ENCODE peak calls at places on chromosomes 6 and 20, in eight cellular contexts. M, A, H, F, G, T, U and P are unnamed samples.

GRCh38 chr6:13526718-13527668 is 39.6 kb upstream of the GFOD1 start:
- DNase-seq in M (peak), A (no peak), H (no peak), F (no peak), G (peak), T (peak), U (no peak), P (peak)

GRCh38 chr6:105087571-105088211 is 92.1 kb downstream of the POPDC3 start:
- DNase-seq in M (peak), A (peak), H (peak), F (peak), G (peak), T (no peak), U (peak), P (no peak)

GRCh38 chr6:70413829-70414494 is 654 bp downstream of the FAM135A start:
- DNase-seq in M (no peak), A (peak), H (no peak), F (no peak), G (peak), T (no peak), U (no peak), P (no peak)

GRCh38 chr6:5214570-5215052 is 46.1 kb downstream of the LYRM4 start:
- DNase-seq in M (peak), A (no peak), H (no peak), F (peak), G (peak), T (no peak), U (peak), P (no peak)

GRCh38 chr6:145327497-145328055 is 407.7 kb downstream of the EPM2A start:
- DNase-seq in M (no peak), A (no peak), H (no peak), F (no peak), G (no peak), T (no peak), U (no peak), P (no peak)

GRCh38 chr20:22411568-22412450 is 172.6 kb downstream of the FOXA2 start:
- DNase-seq in M (peak), A (peak), H (peak), F (no peak), G (peak), T (no peak), U (peak), P (no peak)

GRCh38 chr20:63105211-63106107 is 98.7 kb upstream of the BHLHE23 start:
- DNase-seq in M (no peak), A (no peak), H (no peak), F (no peak), G (no peak), T (peak), U (no peak), P (peak)

GRCh38 chr20:53413188-53413631 is 180.4 kb downstream of the ZNF217 start:
- DNase-seq in M (no peak), A (no peak), H (peak), F (no peak), G (peak), T (peak), U (peak), P (peak)

GRCh38 chr6:3226422-3227362 is 761 bp downstream of the TUBB2B start:
- DNase-seq in M (no peak), A (no peak), H (no peak), F (no peak), G (peak), T (no peak), U (no peak), P (no peak)

GRCh38 chr6:113642714-113643442 is 214.3 kb upstream of the MARCKS start:
- DNase-seq in M (peak), A (no peak), H (peak), F (peak), G (peak), T (no peak), U (peak), P (no peak)

GRCh38 chr6:116925088-116925794 is 48.2 kb downstream of the RFX6 start:
- DNase-seq in M (peak), A (no peak), H (no peak), F (no peak), G (no peak), T (no peak), U (no peak), P (no peak)

GRCh38 chr6:18350271-18350670 is 36.9 kb upstream of the RNF144B start:
- DNase-seq in M (no peak), A (no peak), H (no peak), F (no peak), G (peak), T (no peak), U (no peak), P (no peak)

GRCh38 chr20:45087814-45088213 is 13.1 kb downstream of the KCNS1 start:
- DNase-seq in M (no peak), A (no peak), H (no peak), F (peak), G (no peak), T (no peak), U (no peak), P (no peak)

GRCh38 chr6:168201383-168201782 is 118.2 kb downstream of the DACT2 start:
- DNase-seq in M (no peak), A (no peak), H (peak), F (no peak), G (no peak), T (peak), U (peak), P (no peak)

GRCh38 chr6:142633317-142633716 is 311.7 kb downstream of the HIVEP2 start:
- DNase-seq in M (no peak), A (no peak), H (no peak), F (no peak), G (no peak), T (no peak), U (no peak), P (no peak)
- TF ChIP-seq POLR2A in M (no peak), A (no peak), H (no peak), F (no peak), G (no peak), T (no peak), U (no peak), P (no peak)

DNA sequence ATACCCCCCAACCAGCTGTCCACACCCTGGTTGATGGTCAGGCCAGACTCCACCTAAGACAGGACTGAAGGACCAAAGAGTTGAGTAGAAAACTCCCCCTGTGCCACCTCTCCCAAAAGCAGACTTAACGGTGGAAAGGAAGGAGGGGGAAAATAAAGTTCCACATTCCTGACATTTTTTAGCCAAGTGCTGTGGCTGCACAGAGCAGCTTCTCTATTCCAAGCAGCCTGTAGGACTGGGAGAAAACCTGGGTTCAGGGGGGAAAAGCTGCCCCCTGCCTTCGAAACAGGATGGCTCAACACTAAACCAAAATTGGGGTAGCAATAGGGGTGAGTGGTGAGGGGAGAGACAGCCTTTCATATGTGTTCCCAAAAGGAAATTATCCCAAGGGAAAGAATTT is 3.6 kb downstream of the TRAM2 start:
- DNase-seq in M (no peak), A (no peak), H (no peak), F (no peak), G (peak), T (no peak), U (no peak), P (no peak)
- H3K4me3 ChIP-seq in M (no peak), A (no peak), H (no peak), F (peak), G (no peak), T (no peak), U (no peak), P (no peak)

GRCh38 chr6:43302126-43302525 is 4.1 kb downstream of the SLC22A7 start:
- DNase-seq in M (no peak), A (no peak), H (no peak), F (no peak), G (no peak), T (no peak), U (no peak), P (no peak)

GRCh38 chr6:43297644-43298564 is at the start of gene SLC22A7:
- DNase-seq in M (peak), A (no peak), H (peak), F (no peak), G (peak), T (no peak), U (peak), P (no peak)

GRCh38 chr6:43298565-43299337 is 691 bp downstream of the SLC22A7 start:
- DNase-seq in M (no peak), A (no peak), H (no peak), F (no peak), G (no peak), T (no peak), U (no peak), P (no peak)

GRCh38 chr6:43301081-43301870 is 3.2 kb downstream of the SLC22A7 start:
- DNase-seq in M (no peak), A (no peak), H (no peak), F (no peak), G (no peak), T (no peak), U (no peak), P (no peak)

DNA sequence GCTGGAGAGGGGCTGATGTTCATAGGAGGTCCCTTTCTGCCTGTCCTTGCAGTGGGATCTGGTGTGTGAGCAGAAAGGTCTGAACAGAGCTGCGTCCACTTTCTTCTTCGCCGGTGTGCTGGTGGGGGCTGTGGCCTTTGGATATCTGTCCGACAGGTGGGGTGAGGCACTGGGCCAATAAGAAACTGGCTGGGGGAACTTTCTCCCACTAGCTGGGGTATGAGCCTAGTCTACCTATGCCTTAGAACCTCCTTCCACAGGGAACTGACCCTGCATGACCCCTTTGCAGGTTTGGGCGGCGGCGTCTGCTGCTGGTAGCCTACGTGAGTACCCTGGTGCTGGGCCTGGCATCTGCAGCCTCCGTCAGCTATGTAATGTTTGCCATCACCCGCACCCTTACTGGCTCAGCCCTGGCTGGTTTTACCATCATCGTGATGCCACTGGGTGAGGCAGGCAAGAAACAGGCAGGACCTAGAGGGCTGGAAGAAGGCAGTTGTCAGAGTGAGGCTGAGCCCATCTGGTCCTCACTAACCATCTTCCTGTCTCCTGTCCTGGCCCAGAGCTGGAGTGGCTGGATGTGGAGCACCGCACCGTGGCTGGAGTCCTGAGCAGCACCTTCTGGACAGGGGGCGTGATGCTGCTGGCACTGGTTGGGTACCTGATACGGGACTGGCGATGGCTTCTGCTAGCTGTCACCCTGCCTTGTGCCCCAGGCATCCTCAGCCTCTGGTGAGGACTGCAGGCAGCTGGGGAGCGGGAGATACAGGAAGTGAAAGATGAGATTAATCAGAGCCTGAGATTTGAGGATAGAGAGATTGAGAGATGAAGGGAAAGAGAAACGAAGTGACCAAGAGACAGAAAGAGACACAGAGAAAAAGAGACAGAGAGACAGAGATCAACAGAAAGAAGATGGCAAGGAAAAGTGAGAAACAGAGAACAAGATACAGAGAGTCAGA is 1.6 kb downstream of the SLC22A7 start:
- DNase-seq in M (no peak), A (no peak), H (no peak), F (no peak), G (no peak), T (no peak), U (no peak), P (no peak)
- TF ChIP-seq POLR2A in M (no peak), A (no peak), H (no peak), F (no peak), G (no peak), T (no peak), U (no peak), P (no peak)

DNA sequence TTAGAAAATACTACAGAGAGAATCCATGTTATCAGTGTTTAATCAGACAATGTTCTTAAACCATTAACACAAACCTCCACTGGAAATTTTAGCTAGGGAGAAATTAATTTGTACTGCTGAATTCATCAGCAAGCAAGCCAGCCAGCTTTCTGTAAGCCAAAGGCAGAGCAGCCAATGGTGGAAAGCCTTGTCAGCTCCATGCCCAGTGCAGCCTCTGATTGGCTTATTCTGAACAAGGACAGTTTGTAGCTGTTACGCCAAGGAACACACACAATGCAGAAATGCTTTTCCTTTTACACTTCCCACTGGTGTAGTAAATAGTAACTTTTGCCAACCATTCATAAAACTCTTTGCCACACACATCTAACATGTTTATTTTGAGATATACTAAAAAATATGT is 265.0 kb downstream of the TENT5A start:
- DNase-seq in M (peak), A (peak), H (peak), F (peak), G (no peak), T (no peak), U (peak), P (no peak)
- H3K4me3 ChIP-seq in M (peak), A (no peak), H (no peak), F (no peak), G (no peak), T (peak), U (no peak), P (no peak)

DNA sequence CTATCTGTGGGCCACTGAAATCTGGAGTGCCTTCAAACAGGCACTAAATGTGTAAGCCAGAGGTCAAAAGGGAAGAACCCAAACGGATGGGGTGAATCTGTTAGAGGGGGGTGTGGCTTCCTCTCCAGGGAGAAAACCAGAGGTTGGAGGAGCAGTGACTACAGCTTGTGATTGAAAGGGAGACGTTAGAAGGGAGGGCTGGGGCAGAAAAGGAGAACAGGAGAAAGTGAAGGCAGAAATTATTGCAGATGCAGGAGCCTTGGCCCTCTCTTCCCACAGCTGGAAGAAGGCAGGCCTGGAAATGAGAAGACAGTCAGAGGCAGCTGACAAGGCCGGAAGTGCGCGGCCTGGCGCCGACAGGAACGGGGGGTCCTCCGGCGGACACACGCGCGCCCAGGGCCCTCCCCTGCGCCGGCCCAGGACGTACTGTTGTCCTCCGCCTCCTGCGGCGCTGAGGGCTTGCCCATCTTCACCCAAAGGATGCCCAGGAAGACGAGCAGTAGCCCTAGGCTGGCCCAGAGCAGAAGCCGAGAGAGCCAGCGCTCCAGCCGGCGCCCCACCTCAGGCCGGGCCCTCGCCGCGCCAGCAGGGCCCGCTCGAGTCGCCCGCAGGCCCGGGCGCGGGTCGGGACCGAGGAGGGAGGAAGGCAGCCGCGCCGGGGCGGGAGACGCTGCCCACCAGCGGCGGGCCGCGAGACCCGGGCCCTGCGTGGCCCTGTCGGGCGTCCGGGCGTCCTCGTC is 806 bp downstream of the LEMD2 start:
- DNase-seq in M (peak), A (peak), H (peak), F (peak), G (peak), T (peak), U (peak), P (peak)
- TF ChIP-seq POLR2A in M (peak), A (peak), H (no peak), F (peak), G (peak), T (peak), U (peak), P (no peak)

GRCh38 chr20:17226410-17227198 is at the start of gene PCSK2:
- DNase-seq in M (peak), A (no peak), H (peak), F (peak), G (peak), T (peak), U (peak), P (peak)

GRCh38 chr20:17227199-17227535 is 327 bp downstream of the PCSK2 start:
- DNase-seq in M (no peak), A (no peak), H (no peak), F (no peak), G (peak), T (no peak), U (no peak), P (no peak)

GRCh38 chr20:17227669-17228623 is 1.1 kb downstream of the PCSK2 start:
- DNase-seq in M (no peak), A (no peak), H (no peak), F (peak), G (peak), T (no peak), U (no peak), P (no peak)

GRCh38 chr20:17223553-17223952 is 3.3 kb upstream of the PCSK2 start:
- DNase-seq in M (no peak), A (no peak), H (no peak), F (no peak), G (no peak), T (no peak), U (no peak), P (no peak)

GRCh38 chr20:17225891-17226409 is 890 bp upstream of the PCSK2 start:
- DNase-seq in M (no peak), A (no peak), H (no peak), F (no peak), G (peak), T (no peak), U (peak), P (peak)
- H3K4me3 ChIP-seq in M (peak), A (peak), H (peak), F (peak), G (peak), T (peak), U (no peak), P (peak)